ENCODE peak calls at places on chromosomes 2 and 18, in five cellular contexts. W is progenitor cell of endocrine pancreas, D is fibroblast of mammary gland, O is Calu3, P is endothelial cell. X is an unnamed sample.

GRCh38 chr18:56322403-56322802 is 316.0 kb downstream of the TXNL1 start:
- DNase-seq in W (no peak), D (no peak), O (no peak), P (no peak), X (no peak)

GRCh38 chr2:33153008-33153407 is 206.3 kb downstream of the LTBP1 start:
- DNase-seq in W (no peak), D (peak), O (no peak), P (no peak), X (no peak)

GRCh38 chr2:155309483-155309882 is 611.0 kb downstream of the KCNJ3 start:
- DNase-seq in W (no peak), D (no peak), O (no peak), P (no peak), X (no peak)

GRCh38 chr2:109377976-109378375 is 235.8 kb downstream of the SEPTIN10 start:
- DNase-seq in W (no peak), D (no peak), O (no peak), P (peak), X (no peak)

GRCh38 chr2:160695402-160696060 is 201.9 kb upstream of the RBMS1 start:
- DNase-seq in W (no peak), D (peak), O (no peak), P (no peak), X (no peak)

GRCh38 chr2:217309056-217309455 is 449.2 kb upstream of the TNP1 start:
- DNase-seq in W (no peak), D (no peak), O (no peak), P (no peak), X (no peak)

GRCh38 chr2:2843969-2844548 is 513.0 kb upstream of the MYT1L start:
- DNase-seq in W (no peak), D (no peak), O (no peak), P (peak), X (no peak)

GRCh38 chr2:180696005-180696404 is 284.4 kb upstream of the UBE2E3 start:
- DNase-seq in W (no peak), D (no peak), O (no peak), P (no peak), X (no peak)

GRCh38 chr2:220946552-220946951 is 625.6 kb downstream of the EPHA4 start:
- DNase-seq in W (no peak), D (no peak), O (no peak), P (no peak), X (no peak)

GRCh38 chr2:23900927-23901322 is 26.0 kb downstream of the ATAD2B start:
- DNase-seq in W (no peak), D (peak), O (peak), P (no peak), X (no peak)

GRCh38 chr2:73999881-74000597 is 15.3 kb downstream of the TET3 start:
- DNase-seq in W (no peak), D (no peak), O (no peak), P (no peak), X (no peak)

GRCh38 chr18:58570360-58571064 is 58.4 kb downstream of the ALPK2 start:
- DNase-seq in W (no peak), D (peak), O (no peak), P (no peak), X (no peak)

GRCh38 chr2:38722271-38723115 is 28.7 kb downstream of the SRSF7 start:
- DNase-seq in W (no peak), D (no peak), O (no peak), P (no peak), X (no peak)

GRCh38 chr2:7269244-7269643 is 352.0 kb downstream of the RNF144A start:
- DNase-seq in W (no peak), D (no peak), O (no peak), P (no peak), X (no peak)

GRCh38 chr2:41020318-41020717 is 568.4 kb upstream of the SLC8A1 start:
- DNase-seq in W (no peak), D (no peak), O (no peak), P (no peak), X (no peak)

GRCh38 chr18:42174909-42175308 is 219.9 kb downstream of the PIK3C3 start:
- DNase-seq in W (peak), D (no peak), O (no peak), P (no peak), X (no peak)

GRCh38 chr2:132412021-132412420 is 4.6 kb upstream of the GPR39 start:
- DNase-seq in W (no peak), D (no peak), O (no peak), P (no peak), X (no peak)

GRCh38 chr2:206969192-206969591 is 29.9 kb downstream of the CPO start:
- DNase-seq in W (no peak), D (no peak), O (no peak), P (no peak), X (no peak)

GRCh38 chr2:48482774-48483173 is 47.2 kb upstream of the STON1 start:
- DNase-seq in W (no peak), D (peak), O (no peak), P (no peak), X (no peak)

GRCh38 chr2:216742411-216742810 is 47.1 kb upstream of the IGFBP5 start:
- DNase-seq in W (no peak), D (peak), O (no peak), P (no peak), X (no peak)

GRCh38 chr2:154452906-154453493 is 245.5 kb upstream of the KCNJ3 start:
- DNase-seq in W (no peak), D (peak), O (no peak), P (no peak), X (no peak)

GRCh38 chr2:36530983-36531354 is 67.0 kb downstream of the FEZ2 start:
- DNase-seq in W (no peak), D (peak), O (no peak), P (no peak), X (no peak)
- TF ChIP-seq CTCF in W (peak), D (peak), O (no peak), P (peak), X (no peak)

GRCh38 chr18:26036635-26037034 is 53.8 kb downstream of the SS18 start:
- DNase-seq in W (no peak), D (no peak), O (no peak), P (no peak), X (no peak)

GRCh38 chr18:26039203-26039602 is 51.2 kb downstream of the SS18 start:
- DNase-seq in W (no peak), D (no peak), O (no peak), P (no peak), X (no peak)

GRCh38 chr18:26040051-26040656 is 50.3 kb downstream of the SS18 start:
- DNase-seq in W (no peak), D (no peak), O (no peak), P (no peak), X (no peak)

DNA sequence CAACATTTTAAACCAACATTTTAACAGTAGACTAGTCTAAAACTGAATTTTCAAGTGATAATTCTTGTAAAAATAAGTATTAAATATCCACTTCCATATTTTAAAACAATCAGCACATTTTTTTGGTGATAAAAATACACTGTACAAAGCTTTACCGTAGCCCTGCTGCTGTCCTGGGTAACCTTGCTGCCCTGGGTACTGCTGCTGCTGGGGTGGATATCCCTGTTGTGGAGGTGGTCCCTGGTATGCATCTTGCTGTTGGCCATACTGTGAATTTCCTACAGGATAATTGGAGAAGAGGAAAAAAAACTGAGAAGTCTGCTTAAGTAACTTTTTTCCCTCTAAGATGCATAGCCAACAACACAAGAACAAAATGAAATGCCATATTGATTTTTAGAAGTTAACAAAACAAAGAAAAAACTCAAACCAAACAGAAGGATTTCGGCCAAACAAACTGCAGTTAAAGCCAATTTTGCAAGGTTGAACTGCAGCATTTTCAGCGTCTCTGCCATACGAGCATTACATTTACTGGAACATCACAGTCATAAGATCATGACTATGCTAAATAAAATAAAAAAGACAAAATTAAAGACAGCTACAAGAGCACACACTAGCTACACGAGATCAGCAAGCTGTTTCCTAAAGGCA is 55.4 kb downstream of the SS18 start:
- DNase-seq in W (no peak), D (no peak), O (no peak), P (no peak), X (no peak)
- TF ChIP-seq CTCF in W (no peak), D (no peak), O (no peak), P (no peak), X (no peak)

GRCh38 chr2:112840068-112840445 is 3.5 kb upstream of the IL1B start:
- DNase-seq in W (no peak), D (no peak), O (no peak), P (no peak), X (no peak)
- TF ChIP-seq CTCF in W (no peak), D (no peak), O (no peak), P (no peak), X (no peak)

GRCh38 chr2:70627499-70627898 is 73.9 kb upstream of the TGFA start:
- DNase-seq in W (no peak), D (peak), O (peak), P (no peak), X (no peak)
- TF ChIP-seq CTCF in W (no peak), D (no peak), O (no peak), P (no peak), X (no peak)

GRCh38 chr2:215149894-215150293 is 11.5 kb upstream of the ABCA12 start:
- DNase-seq in W (no peak), D (no peak), O (no peak), P (no peak), X (no peak)
- TF ChIP-seq CTCF in W (no peak), D (no peak), O (no peak), P (no peak), X (no peak)

GRCh38 chr2:208872591-208872990 is 466.0 kb downstream of the PTH2R start:
- DNase-seq in W (no peak), D (no peak), O (no peak), P (no peak), X (no peak)
- TF ChIP-seq CTCF in W (no peak), D (no peak), O (no peak), P (no peak), X (no peak)

GRCh38 chr2:240013343-240013742 is 11.8 kb downstream of the NDUFA10 start:
- DNase-seq in W (no peak), D (peak), O (no peak), P (no peak), X (no peak)
- TF ChIP-seq CTCF in W (peak), D (peak), O (no peak), P (peak), X (no peak)

GRCh38 chr2:12500899-12501298 is 215.8 kb upstream of the TRIB2 start:
- DNase-seq in W (no peak), D (no peak), O (no peak), P (no peak), X (no peak)

GRCh38 chr2:12501469-12502147 is 215.1 kb upstream of the TRIB2 start:
- DNase-seq in W (no peak), D (peak), O (no peak), P (no peak), X (no peak)

GRCh38 chr2:12495247-12495868 is 221.4 kb upstream of the TRIB2 start:
- DNase-seq in W (no peak), D (no peak), O (no peak), P (no peak), X (no peak)

GRCh38 chr2:12498703-12499102 is 218.0 kb upstream of the TRIB2 start:
- DNase-seq in W (no peak), D (peak), O (no peak), P (no peak), X (no peak)

GRCh38 chr2:12498286-12498685 is 218.4 kb upstream of the TRIB2 start:
- DNase-seq in W (no peak), D (no peak), O (no peak), P (no peak), X (no peak)
- TF ChIP-seq CTCF in W (no peak), D (no peak), O (no peak), P (no peak), X (no peak)